ENCODE peak calls at places on chromosome 20, in four cellular contexts. D, Q, E and U are unnamed samples.

GRCh38 chr20:24836900-24837299 is 112.2 kb upstream of the CST7 start:
- DNase-seq in D (no peak), Q (no peak), E (no peak), U (no peak)

GRCh38 chr20:60598528-60598927 is 640.3 kb downstream of the CDH26 start:
- DNase-seq in D (no peak), Q (no peak), E (no peak), U (no peak)

GRCh38 chr20:64205611-64206026 is 41.4 kb downstream of the MYT1 start:
- DNase-seq in D (no peak), Q (no peak), E (no peak), U (no peak)

GRCh38 chr20:57030611-57031600 is 235.5 kb downstream of the BMP7 start:
- DNase-seq in D (peak; percentile 93), Q (no peak), E (peak; percentile 31), U (no peak)

GRCh38 chr20:53402233-53403005 is 191.2 kb downstream of the ZNF217 start:
- DNase-seq in D (no peak), Q (no peak), E (no peak), U (no peak)

GRCh38 chr20:32961956-32962517 is 42.2 kb downstream of the SUN5 start:
- DNase-seq in D (no peak), Q (no peak), E (peak; percentile 4), U (no peak)

GRCh38 chr20:17557675-17558006 is 12.2 kb upstream of the DSTN start:
- DNase-seq in D (peak; percentile 92), Q (no peak), E (peak; percentile 75), U (no peak)

GRCh38 chr20:347640-348484 is 951 bp downstream of the NRSN2 start:
- DNase-seq in D (peak; percentile 98), Q (peak; percentile 96), E (peak; percentile 99), U (peak; percentile 80)

GRCh38 chr20:46559001-46559400 is 8.5 kb upstream of the OCSTAMP start:
- DNase-seq in D (no peak), Q (no peak), E (no peak), U (no peak)

GRCh38 chr20:38466171-38466570 is 6.5 kb upstream of the RALGAPB start:
- DNase-seq in D (no peak), Q (no peak), E (no peak), U (no peak)

GRCh38 chr20:51217347-51218045 is 194.6 kb upstream of the KCNG1 start:
- DNase-seq in D (no peak), Q (no peak), E (no peak), U (no peak)

GRCh38 chr20:46186210-46186609 is 68.1 kb downstream of the CD40 start:
- DNase-seq in D (no peak), Q (no peak), E (no peak), U (no peak)

GRCh38 chr20:46021361-46022359 is 7.4 kb upstream of the SLC12A5 start:
- DNase-seq in D (peak; percentile 26), Q (peak; percentile 73), E (peak; percentile 59), U (no peak)

GRCh38 chr20:33915726-33916331 is 77.9 kb upstream of the RALY start:
- DNase-seq in D (no peak), Q (peak; percentile 61), E (peak; percentile 13), U (peak; percentile 27)

GRCh38 chr20:53949319-53949839 is 121.0 kb downstream of the BCAS1 start:
- DNase-seq in D (peak; percentile 91), Q (no peak), E (no peak), U (no peak)

GRCh38 chr20:45405566-45406259 is 2.4 kb upstream of the DBNDD2 start:
- DNase-seq in D (peak; percentile 14), Q (no peak), E (peak; percentile 22), U (no peak)

GRCh38 chr20:43914697-43915208 is at the start of gene TOX2:
- DNase-seq in D (peak; percentile 55), Q (peak; percentile 76), E (peak; percentile 70), U (no peak)

GRCh38 chr20:46802696-46803445 is 91.8 kb upstream of the EYA2 start:
- DNase-seq in D (no peak), Q (no peak), E (peak; percentile 26), U (no peak)

GRCh38 chr20:8829232-8829631 is 239.7 kb upstream of the PLCB4 start:
- DNase-seq in D (no peak), Q (no peak), E (no peak), U (no peak)

GRCh38 chr20:53045941-53046340 is 73.8 kb downstream of the TSHZ2 start:
- DNase-seq in D (peak; percentile 73), Q (no peak), E (peak; percentile 12), U (no peak)

GRCh38 chr20:2699775-2700413 is 7.3 kb downstream of the EBF4 start:
- DNase-seq in D (no peak), Q (no peak), E (no peak), U (no peak)

GRCh38 chr20:60453847-60454246 is 495.6 kb downstream of the CDH26 start:
- DNase-seq in D (no peak), Q (no peak), E (no peak), U (peak; percentile 16)

GRCh38 chr20:46558511-46558959 is 8.1 kb upstream of the OCSTAMP start:
- DNase-seq in D (peak; percentile 77), Q (peak; percentile 37), E (peak; percentile 72), U (no peak)

GRCh38 chr20:17612287-17612974 is 42.6 kb downstream of the DSTN start:
- DNase-seq in D (peak; percentile 84), Q (no peak), E (no peak), U (no peak)

GRCh38 chr20:50848846-50849673 is 54.2 kb downstream of the BCAS4 start:
- DNase-seq in D (no peak), Q (peak; percentile 34), E (no peak), U (no peak)

GRCh38 chr20:31704225-31705119 is 18.2 kb downstream of the BCL2L1 start:
- DNase-seq in D (peak; percentile 50), Q (no peak), E (peak; percentile 92), U (no peak)

GRCh38 chr20:29300579-29301551 is 1956.6 kb upstream of the DEFB115 start:
- DNase-seq in D (no peak), Q (no peak), E (no peak), U (no peak)

GRCh38 chr20:46512943-46513844 is at the start of gene ZNF334:
- DNase-seq in D (peak; percentile 58), Q (peak; percentile 84), E (peak; percentile 90), U (peak; percentile 68)

GRCh38 chr20:17616480-17617211 is 46.8 kb downstream of the DSTN start:
- DNase-seq in D (no peak), Q (peak; percentile 12), E (no peak), U (no peak)

GRCh38 chr20:5100684-5101347 is 18.9 kb downstream of the PCNA start:
- DNase-seq in D (peak; percentile 65), Q (peak; percentile 87), E (peak; percentile 78), U (peak; percentile 29)

GRCh38 chr20:63750807-63751470 is 11.4 kb downstream of the SLC2A4RG start:
- DNase-seq in D (no peak), Q (no peak), E (no peak), U (no peak)

GRCh38 chr20:48714764-48715163 is 113.0 kb downstream of the PREX1 start:
- DNase-seq in D (no peak), Q (no peak), E (no peak), U (no peak)
- H3K27ac ChIP-seq in D (no peak overlapping the region), Q (no peak overlapping the region), E (no peak overlapping the region), U (no peak overlapping the region)

GRCh38 chr20:62434098-62434497 is 6.8 kb upstream of the RBBP8NL start:
- DNase-seq in D (no peak), Q (no peak), E (no peak), U (no peak)
- H3K27me3 ChIP-seq in D (peaks cover 68% of the 10 kb centered on the region), Q (no peaks in the 10 kb centered on the region), E (no peaks in the 10 kb centered on the region), U (no peaks in the 10 kb centered on the region)

GRCh38 chr20:56001890-56002289 is 3.4 kb downstream of the CBLN4 start:
- DNase-seq in D (no peak), Q (no peak), E (no peak), U (no peak)
- H3K9me3 ChIP-seq in D (no peaks in the 10 kb centered on the region), Q (no peaks in the 10 kb centered on the region), E (no peaks in the 10 kb centered on the region), U (no peaks in the 10 kb centered on the region)

DNA sequence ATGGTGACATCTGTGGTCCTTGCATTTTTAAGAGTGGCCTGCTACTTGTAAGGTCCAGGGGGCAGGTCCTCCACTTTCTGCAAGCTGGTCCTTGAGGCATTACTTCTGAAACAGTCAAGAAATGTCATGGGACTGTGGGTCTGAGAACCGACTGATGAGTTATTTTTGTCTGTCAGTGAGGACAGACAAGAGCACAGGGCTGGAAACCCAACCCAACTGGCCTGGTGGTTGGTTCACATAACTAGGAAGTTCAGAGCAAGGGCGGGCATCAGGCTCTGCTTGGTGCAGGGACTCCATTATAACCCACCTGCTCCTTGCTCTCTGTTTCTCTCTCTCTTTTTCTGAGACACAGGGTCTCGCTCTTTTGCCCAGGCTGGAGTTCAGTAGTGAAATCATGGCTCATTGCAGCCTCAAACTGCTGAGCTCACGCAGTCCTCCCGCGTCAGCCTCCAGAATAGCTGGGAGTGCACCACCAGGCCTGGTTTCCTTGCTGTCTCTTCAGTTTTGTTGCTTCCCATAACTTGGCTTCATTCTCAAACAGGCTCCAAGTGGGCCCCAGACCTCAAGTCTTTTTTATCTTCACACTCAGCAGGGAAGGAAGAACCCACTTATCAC is 9.2 kb downstream of the CST3 start:
- DNase-seq in D (no peak), Q (no peak), E (peak; percentile 5), U (no peak)
- H3K27ac ChIP-seq in D (no peak overlapping the region), Q (peak overlapping the region; percentile 14), E (peak overlapping the region; percentile 93), U (no peak overlapping the region)

DNA sequence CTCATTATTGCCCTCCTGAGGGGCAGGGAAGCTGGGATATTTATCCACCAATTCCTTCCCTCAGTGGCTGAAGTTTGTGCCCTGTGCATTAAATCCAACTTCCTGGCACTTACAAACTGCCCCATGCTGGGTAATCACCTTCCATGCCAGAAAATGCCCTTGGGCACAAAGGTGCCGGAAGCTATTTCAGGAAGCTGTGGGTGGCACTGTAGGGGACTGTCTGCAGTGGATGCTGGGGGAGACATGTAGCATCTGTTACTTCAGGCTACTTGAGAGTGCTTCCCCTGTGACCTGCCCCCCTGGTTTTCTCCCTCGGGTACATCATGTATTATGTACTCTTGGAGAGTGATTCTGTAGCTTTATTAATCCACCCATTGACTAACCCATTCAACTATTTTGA is 24.7 kb upstream of the RALGAPA2 start:
- DNase-seq in D (no peak), Q (no peak), E (no peak), U (no peak)
- H3K27me3 ChIP-seq in D (peaks cover 14% of the 10 kb centered on the region), Q (no peaks in the 10 kb centered on the region), E (no peaks in the 10 kb centered on the region), U (no peaks in the 10 kb centered on the region)

DNA sequence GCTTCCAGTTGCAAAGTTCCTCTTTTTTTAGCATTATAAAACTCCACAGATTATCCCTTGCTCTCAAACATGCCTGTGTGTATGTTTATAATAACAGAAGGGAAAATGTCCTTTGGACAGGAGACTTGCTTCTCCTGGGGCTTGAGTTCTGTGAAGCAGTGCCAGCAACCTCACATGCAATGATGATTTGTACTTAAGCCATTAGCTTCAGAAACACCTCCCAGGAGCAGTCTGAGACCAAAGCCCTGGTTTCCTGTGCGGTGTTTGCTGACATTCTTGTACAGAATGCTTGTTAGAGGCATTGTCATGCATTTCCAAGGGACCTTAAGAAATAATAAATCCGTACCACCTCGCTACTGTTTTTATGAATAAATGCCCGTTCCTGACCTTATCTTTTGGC is 752.8 kb downstream of the CBLN4 start:
- DNase-seq in D (no peak), Q (peak; percentile 18), E (no peak), U (no peak)
- H3K9me3 ChIP-seq in D (no peaks in the 10 kb centered on the region), Q (no peaks in the 10 kb centered on the region), E (no peaks in the 10 kb centered on the region), U (no peaks in the 10 kb centered on the region)

GRCh38 chr20:12090920-12091319 is 173.2 kb downstream of the BTBD3 start:
- DNase-seq in D (no peak), Q (no peak), E (no peak), U (no peak)

GRCh38 chr20:12083269-12083668 is 165.6 kb downstream of the BTBD3 start:
- DNase-seq in D (no peak), Q (no peak), E (no peak), U (no peak)

GRCh38 chr20:12084482-12084881 is 166.8 kb downstream of the BTBD3 start:
- DNase-seq in D (no peak), Q (no peak), E (no peak), U (no peak)

GRCh38 chr20:12086359-12086758 is 168.7 kb downstream of the BTBD3 start:
- DNase-seq in D (no peak), Q (no peak), E (no peak), U (no peak)
- H3K27ac ChIP-seq in D (no peak overlapping the region), Q (no peak overlapping the region), E (no peak overlapping the region), U (no peak overlapping the region)